ENCODE peak calls at places on chromosomes 5 and 9, in seven cellular contexts. One of them, this sample, is unnamed.

GRCh38 chr9:9914174-9914573 is 698.6 kb downstream of the PTPRD start:
- DNase-seq in left colon: no peak
- DNase-seq in kidney: no peak
- DNase-seq in endodermal cell: peak; percentile 76
- DNase-seq in A673: peak; percentile 2
- DNase-seq in ovary: no peak
- DNase-seq in GM12892: no peak
- DNase-seq in this sample: no peak

GRCh38 chr9:385818-386398 is 171.2 kb downstream of the DOCK8 start:
- DNase-seq in left colon: no peak
- DNase-seq in endodermal cell: peak; percentile 87
- DNase-seq in GM12892: no peak
- DNase-seq in A673: peak; percentile 66
- DNase-seq in kidney: no peak
- DNase-seq in ovary: peak; percentile 60
- DNase-seq in this sample: no peak

GRCh38 chr9:117098331-117098730 is 316.5 kb downstream of the ASTN2 start:
- DNase-seq in GM12892: no peak
- DNase-seq in A673: no peak
- DNase-seq in ovary: no peak
- DNase-seq in kidney: no peak
- DNase-seq in endodermal cell: no peak
- DNase-seq in left colon: no peak
- DNase-seq in this sample: no peak

GRCh38 chr9:87469833-87470465 is 27.7 kb upstream of the DAPK1 start:
- DNase-seq in left colon: no peak
- DNase-seq in endodermal cell: no peak
- DNase-seq in GM12892: no peak
- DNase-seq in ovary: no peak
- DNase-seq in A673: no peak
- DNase-seq in kidney: no peak
- DNase-seq in this sample: no peak

GRCh38 chr5:16180789-16181082 is 1.1 kb upstream of the MARCHF11 start:
- DNase-seq in endodermal cell: no peak
- DNase-seq in left colon: no peak
- DNase-seq in kidney: no peak
- DNase-seq in GM12892: no peak
- DNase-seq in ovary: no peak
- DNase-seq in A673: no peak
- DNase-seq in this sample: no peak

GRCh38 chr5:157487358-157487757 is 27.3 kb downstream of the NIPAL4 start:
- DNase-seq in endodermal cell: no peak
- DNase-seq in GM12892: peak; percentile 65
- DNase-seq in left colon: peak; percentile 45
- DNase-seq in kidney: no peak
- DNase-seq in ovary: no peak
- DNase-seq in A673: no peak
- DNase-seq in this sample: no peak

GRCh38 chr9:95007470-95007869 is 281.0 kb downstream of the AOPEP start:
- DNase-seq in A673: no peak
- DNase-seq in ovary: no peak
- DNase-seq in left colon: no peak
- DNase-seq in endodermal cell: no peak
- DNase-seq in kidney: no peak
- DNase-seq in GM12892: no peak
- DNase-seq in this sample: no peak

GRCh38 chr5:10555134-10555733 is 8.6 kb upstream of the ANKRD33B start:
- DNase-seq in endodermal cell: no peak
- DNase-seq in A673: peak; percentile 39
- DNase-seq in ovary: no peak
- DNase-seq in left colon: no peak
- DNase-seq in GM12892: no peak
- DNase-seq in kidney: no peak
- DNase-seq in this sample: no peak

GRCh38 chr5:127562252-127562651 is 44.8 kb downstream of the PRRC1 start:
- DNase-seq in ovary: peak; percentile 26
- DNase-seq in kidney: no peak
- DNase-seq in A673: peak; percentile 2
- DNase-seq in left colon: no peak
- DNase-seq in GM12892: no peak
- DNase-seq in endodermal cell: peak; percentile 79
- DNase-seq in this sample: no peak

GRCh38 chr5:43582082-43583005 is 20.6 kb upstream of the NNT start:
- DNase-seq in A673: no peak
- DNase-seq in ovary: no peak
- DNase-seq in kidney: no peak
- DNase-seq in endodermal cell: no peak
- DNase-seq in left colon: no peak
- DNase-seq in GM12892: no peak
- DNase-seq in this sample: no peak

GRCh38 chr5:123835421-123835820 is 323.4 kb downstream of the CSNK1G3 start:
- DNase-seq in ovary: no peak
- DNase-seq in left colon: no peak
- DNase-seq in A673: no peak
- DNase-seq in kidney: no peak
- DNase-seq in GM12892: no peak
- DNase-seq in endodermal cell: no peak
- DNase-seq in this sample: no peak

GRCh38 chr5:173802670-173803165 is 85.4 kb upstream of the CPEB4 start:
- DNase-seq in GM12892: no peak
- DNase-seq in ovary: no peak
- DNase-seq in kidney: peak; percentile 79
- DNase-seq in A673: no peak
- DNase-seq in endodermal cell: no peak
- DNase-seq in left colon: peak; percentile 84
- DNase-seq in this sample: peak; percentile 36

GRCh38 chr5:124515494-124516222 is 230.8 kb downstream of the ZNF608 start:
- DNase-seq in endodermal cell: no peak
- DNase-seq in kidney: no peak
- DNase-seq in GM12892: no peak
- DNase-seq in left colon: no peak
- DNase-seq in ovary: no peak
- DNase-seq in A673: no peak
- DNase-seq in this sample: no peak

GRCh38 chr5:158414333-158414762 is 555.4 kb upstream of the CLINT1 start:
- DNase-seq in left colon: no peak
- DNase-seq in kidney: no peak
- DNase-seq in A673: no peak
- DNase-seq in endodermal cell: no peak
- DNase-seq in GM12892: no peak
- DNase-seq in ovary: peak; percentile 44
- DNase-seq in this sample: no peak

GRCh38 chr5:10910261-10910660 is 149.2 kb upstream of the DAP start:
- DNase-seq in endodermal cell: no peak
- DNase-seq in left colon: no peak
- DNase-seq in A673: no peak
- DNase-seq in ovary: no peak
- DNase-seq in GM12892: no peak
- DNase-seq in kidney: no peak
- DNase-seq in this sample: no peak

GRCh38 chr5:135973323-135974018 is 18.7 kb upstream of the LECT2 start:
- DNase-seq in left colon: no peak
- DNase-seq in kidney: no peak
- DNase-seq in endodermal cell: no peak
- DNase-seq in GM12892: no peak
- DNase-seq in ovary: no peak
- DNase-seq in A673: no peak
- DNase-seq in this sample: no peak

GRCh38 chr5:125047871-125048270 is 301.4 kb upstream of the ZNF608 start:
- DNase-seq in GM12892: no peak
- DNase-seq in kidney: no peak
- DNase-seq in endodermal cell: no peak
- DNase-seq in left colon: no peak
- DNase-seq in A673: no peak
- DNase-seq in ovary: no peak
- DNase-seq in this sample: no peak

GRCh38 chr9:23826120-23826629 is at the start of gene ELAVL2:
- DNase-seq in ovary: peak; percentile 93
- DNase-seq in A673: no peak
- DNase-seq in GM12892: no peak
- DNase-seq in left colon: peak; percentile 95
- DNase-seq in kidney: peak; percentile 92
- DNase-seq in endodermal cell: peak; percentile 99
- DNase-seq in this sample: peak; percentile 80

GRCh38 chr5:79827159-79827562 is 137.5 kb downstream of the CMYA5 start:
- DNase-seq in kidney: no peak
- DNase-seq in GM12892: no peak
- DNase-seq in left colon: no peak
- DNase-seq in ovary: no peak
- DNase-seq in A673: no peak
- DNase-seq in endodermal cell: peak; percentile 14
- DNase-seq in this sample: no peak

GRCh38 chr5:131109540-131110255 is 55.4 kb downstream of the HINT1 start:
- DNase-seq in A673: peak; percentile 65
- DNase-seq in left colon: no peak
- DNase-seq in GM12892: no peak
- DNase-seq in kidney: no peak
- DNase-seq in ovary: no peak
- DNase-seq in endodermal cell: peak; percentile 56
- DNase-seq in this sample: no peak

GRCh38 chr9:6805532-6805931 is 47.8 kb downstream of the KDM4C start:
- DNase-seq in left colon: no peak
- DNase-seq in GM12892: no peak
- DNase-seq in ovary: no peak
- DNase-seq in endodermal cell: no peak
- DNase-seq in A673: no peak
- DNase-seq in kidney: no peak
- DNase-seq in this sample: peak; percentile 29

GRCh38 chr9:128607642-128608350 is 48.9 kb downstream of the DYNC2I2 start:
- DNase-seq in endodermal cell: no peak
- DNase-seq in left colon: peak; percentile 73
- DNase-seq in A673: no peak
- DNase-seq in kidney: no peak
- DNase-seq in ovary: no peak
- DNase-seq in GM12892: no peak
- DNase-seq in this sample: peak; percentile 80

GRCh38 chr5:35244171-35244570 is 13.9 kb upstream of the PRLR start:
- DNase-seq in endodermal cell: no peak
- DNase-seq in A673: no peak
- DNase-seq in ovary: no peak
- DNase-seq in kidney: no peak
- DNase-seq in GM12892: no peak
- DNase-seq in left colon: no peak
- DNase-seq in this sample: no peak

GRCh38 chr9:124495105-124496074 is 11.8 kb downstream of the NR5A1 start:
- DNase-seq in kidney: no peak
- DNase-seq in endodermal cell: no peak
- DNase-seq in GM12892: no peak
- DNase-seq in A673: no peak
- DNase-seq in ovary: no peak
- DNase-seq in left colon: no peak
- DNase-seq in this sample: no peak

GRCh38 chr5:127805448-127805847 is 102.3 kb downstream of the CCDC192 start:
- DNase-seq in endodermal cell: no peak
- DNase-seq in kidney: no peak
- DNase-seq in GM12892: no peak
- DNase-seq in ovary: no peak
- DNase-seq in left colon: no peak
- DNase-seq in A673: no peak
- DNase-seq in this sample: no peak

GRCh38 chr5:1737790-1738405 is 61.7 kb downstream of the MRPL36 start:
- DNase-seq in left colon: no peak
- DNase-seq in kidney: no peak
- DNase-seq in ovary: no peak
- DNase-seq in GM12892: no peak
- DNase-seq in A673: peak; percentile 53
- DNase-seq in endodermal cell: peak; percentile 74
- DNase-seq in this sample: no peak

GRCh38 chr5:36459191-36460135 is 146.9 kb upstream of the SLC1A3 start:
- DNase-seq in A673: peak; percentile 33
- DNase-seq in ovary: no peak
- DNase-seq in kidney: no peak
- DNase-seq in left colon: no peak
- DNase-seq in GM12892: no peak
- DNase-seq in endodermal cell: peak; percentile 68
- DNase-seq in this sample: no peak

GRCh38 chr9:117825609-117826347 is 121.6 kb downstream of the TLR4 start:
- DNase-seq in left colon: no peak
- DNase-seq in endodermal cell: no peak
- DNase-seq in GM12892: peak; percentile 2
- DNase-seq in A673: no peak
- DNase-seq in kidney: no peak
- DNase-seq in ovary: no peak
- DNase-seq in this sample: no peak

GRCh38 chr9:98781588-98782383 is 14.6 kb downstream of the ANKS6 start:
- DNase-seq in endodermal cell: no peak
- DNase-seq in A673: no peak
- DNase-seq in left colon: peak; percentile 80
- DNase-seq in ovary: no peak
- DNase-seq in kidney: peak; percentile 84
- DNase-seq in GM12892: no peak
- DNase-seq in this sample: no peak

GRCh38 chr9:113471566-113471965 is 8.0 kb downstream of the RGS3 start:
- DNase-seq in ovary: no peak
- DNase-seq in left colon: no peak
- DNase-seq in A673: no peak
- DNase-seq in endodermal cell: peak; percentile 64
- DNase-seq in GM12892: no peak
- DNase-seq in kidney: no peak
- DNase-seq in this sample: no peak

GRCh38 chr5:28807230-28807629 is 1768.8 kb upstream of the CDH9 start:
- DNase-seq in GM12892: no peak
- DNase-seq in A673: no peak
- DNase-seq in ovary: no peak
- DNase-seq in left colon: no peak
- DNase-seq in endodermal cell: no peak
- DNase-seq in kidney: no peak
- DNase-seq in this sample: no peak

GRCh38 chr9:77601476-77602056 is 46.6 kb downstream of the GNA14 start:
- DNase-seq in left colon: no peak
- DNase-seq in endodermal cell: no peak
- DNase-seq in ovary: no peak
- DNase-seq in GM12892: no peak
- DNase-seq in kidney: no peak
- DNase-seq in A673: peak; percentile 41
- DNase-seq in this sample: no peak

GRCh38 chr9:83304686-83305085 is 233.5 kb downstream of the FRMD3 start:
- DNase-seq in left colon: peak; percentile 31
- DNase-seq in GM12892: no peak
- DNase-seq in ovary: peak; percentile 90
- DNase-seq in kidney: peak; percentile 92
- DNase-seq in A673: peak; percentile 90
- DNase-seq in endodermal cell: no peak
- DNase-seq in this sample: peak; percentile 88

GRCh38 chr5:151196556-151197290 is 27.2 kb downstream of the CCDC69 start:
- DNase-seq in A673: no peak
- DNase-seq in endodermal cell: no peak
- DNase-seq in ovary: no peak
- DNase-seq in kidney: no peak
- DNase-seq in left colon: no peak
- DNase-seq in GM12892: no peak
- DNase-seq in this sample: no peak

GRCh38 chr5:643351-643801 is 31.2 kb downstream of the CEP72 start:
- DNase-seq in GM12892: peak; percentile 42
- DNase-seq in endodermal cell: no peak
- DNase-seq in left colon: no peak
- DNase-seq in kidney: no peak
- DNase-seq in ovary: no peak
- DNase-seq in A673: no peak
- DNase-seq in this sample: no peak

GRCh38 chr5:68730220-68731010 is 363.4 kb upstream of the SLC30A5 start:
- DNase-seq in left colon: no peak
- DNase-seq in endodermal cell: no peak
- DNase-seq in GM12892: no peak
- DNase-seq in ovary: peak; percentile 41
- DNase-seq in kidney: no peak
- DNase-seq in A673: peak; percentile 90
- DNase-seq in this sample: peak; percentile 18

GRCh38 chr5:64790210-64790609 is 21.5 kb downstream of the CWC27 start:
- DNase-seq in GM12892: no peak
- DNase-seq in kidney: no peak
- DNase-seq in ovary: no peak
- DNase-seq in endodermal cell: no peak
- DNase-seq in A673: no peak
- DNase-seq in left colon: no peak
- DNase-seq in this sample: no peak

GRCh38 chr9:99401826-99402225 is 179.7 kb downstream of the SEC61B start:
- DNase-seq in GM12892: no peak
- DNase-seq in kidney: no peak
- DNase-seq in ovary: no peak
- DNase-seq in endodermal cell: no peak
- DNase-seq in A673: no peak
- DNase-seq in left colon: no peak
- DNase-seq in this sample: no peak